ENCODE peak calls at places on chromosomes 6 and 20, in eight cellular contexts. A, T, C, J, P, U, K and X are unnamed samples.

GRCh38 chr6:105642708-105643107 is 239.8 kb upstream of the PREP start:
- DNase-seq in A (peak), T (no peak), C (no peak), J (peak), P (no peak), U (no peak), K (no peak), X (no peak)

GRCh38 chr6:159163901-159164370 is 5.3 kb upstream of the FNDC1 start:
- DNase-seq in A (peak), T (peak), C (no peak), J (peak), P (no peak), U (peak), K (no peak), X (no peak)

GRCh38 chr20:924639-925038 is 8.5 kb upstream of the ANGPT4 start:
- DNase-seq in A (no peak), T (no peak), C (no peak), J (no peak), P (no peak), U (no peak), K (no peak), X (no peak)

GRCh38 chr6:170080169-170080827 is 210.6 kb downstream of the DLL1 start:
- DNase-seq in A (no peak), T (no peak), C (no peak), J (no peak), P (peak), U (no peak), K (no peak), X (peak)

GRCh38 chr6:132023490-132023889 is 72.3 kb upstream of the CCN2 start:
- DNase-seq in A (peak), T (peak), C (no peak), J (no peak), P (no peak), U (no peak), K (no peak), X (no peak)

GRCh38 chr6:118783931-118784528 is 109.9 kb upstream of the ASF1A start:
- DNase-seq in A (no peak), T (no peak), C (no peak), J (peak), P (no peak), U (no peak), K (peak), X (no peak)

GRCh38 chr6:67450641-67451040 is 1184.4 kb upstream of the ADGRB3 start:
- DNase-seq in A (no peak), T (no peak), C (no peak), J (no peak), P (no peak), U (no peak), K (no peak), X (no peak)

GRCh38 chr6:140045116-140045515 is 670.7 kb upstream of the CITED2 start:
- DNase-seq in A (no peak), T (no peak), C (no peak), J (no peak), P (no peak), U (no peak), K (no peak), X (no peak)

GRCh38 chr20:63218701-63219446 is 2.9 kb upstream of the YTHDF1 start:
- DNase-seq in A (no peak), T (no peak), C (no peak), J (no peak), P (no peak), U (no peak), K (no peak), X (no peak)

GRCh38 chr6:168667428-168667805 is 226.4 kb downstream of the SMOC2 start:
- DNase-seq in A (no peak), T (no peak), C (no peak), J (no peak), P (no peak), U (no peak), K (no peak), X (no peak)
- H3K27ac ChIP-seq in A (no peak), T (no peak), C (no peak), J (no peak), P (no peak), U (no peak), K (no peak), X (no peak)

DNA sequence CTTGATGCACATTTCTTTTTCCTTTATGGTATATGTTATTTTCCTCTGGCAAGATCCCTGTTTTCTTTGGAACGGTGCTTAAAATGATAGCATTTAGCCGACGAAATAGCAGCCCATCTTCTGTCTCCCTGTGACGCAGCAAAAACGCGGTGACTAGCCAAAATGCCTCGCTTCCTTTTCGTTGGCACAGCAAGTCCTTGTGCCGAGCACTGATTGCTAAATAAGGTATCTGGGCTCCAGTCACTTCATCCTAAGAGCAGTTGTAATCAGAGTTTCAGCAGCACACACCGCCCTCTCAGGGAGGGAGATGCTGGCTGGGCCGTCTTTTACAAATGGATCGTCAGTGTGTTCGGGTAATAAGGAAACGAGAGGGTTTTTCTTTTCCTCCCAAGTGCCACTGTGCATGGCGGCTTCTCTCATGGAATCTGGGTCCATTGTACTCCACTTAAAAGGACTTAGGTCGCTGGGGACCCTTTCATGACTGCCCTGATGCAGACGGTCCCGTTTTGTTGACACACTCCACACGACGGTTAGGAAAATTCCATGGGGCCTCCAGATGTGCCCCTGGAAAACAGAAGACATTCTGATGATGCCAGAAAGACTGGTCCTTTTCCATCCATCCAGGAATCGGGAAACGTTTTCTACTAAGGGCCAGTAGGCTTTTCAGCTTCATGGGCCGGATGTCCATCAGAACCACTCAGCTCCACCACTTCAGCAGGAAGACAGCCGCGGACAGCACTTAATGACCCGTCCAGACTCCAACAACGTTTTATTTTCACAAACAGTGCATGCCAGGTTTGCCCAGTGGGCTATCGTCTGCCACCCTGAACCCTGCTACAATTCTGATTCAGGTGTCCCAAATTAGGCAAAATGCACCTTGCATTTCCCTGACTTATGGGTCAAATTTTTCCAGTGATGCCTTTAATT is 185.5 kb downstream of the CDH4 start:
- DNase-seq in A (peak), T (peak), C (no peak), J (peak), P (no peak), U (no peak), K (peak), X (no peak)
- H3K4me3 ChIP-seq in A (no peak), T (no peak), C (no peak), J (no peak), P (no peak), U (no peak), K (no peak), X (no peak)

GRCh38 chr6:46491789-46492547 is 719 bp upstream of the RCAN2 start:
- DNase-seq in A (peak), T (no peak), C (peak), J (peak), P (peak), U (peak), K (peak), X (peak)
- H3K27ac ChIP-seq in A (no peak), T (no peak), C (no peak), J (no peak), P (peak), U (peak), K (peak), X (peak)

GRCh38 chr20:35173576-35174192 is 1.8 kb downstream of the PROCR start:
- DNase-seq in A (no peak), T (no peak), C (no peak), J (no peak), P (no peak), U (no peak), K (no peak), X (no peak)
- H3K4me3 ChIP-seq in A (no peak), T (no peak), C (peak), J (no peak), P (no peak), U (no peak), K (no peak), X (no peak)